ENCODE peak calls at places on chromosomes 11 and 22, in six cellular contexts. D, A, H, L, V and Q are unnamed samples. For H3K4me1, the result is how much of the 10 kb centered on the place peaks cover.

GRCh38 chr11:34869425-34869824 is 46.8 kb downstream of the APIP start:
- DNase-seq in D (peak), V (no peak), A (no peak), L (no peak), H (no peak), Q (no peak)

GRCh38 chr11:60978546-60979380 is 7.3 kb downstream of the CD6 start:
- DNase-seq in A (no peak), H (no peak), D (no peak), V (no peak), L (peak), Q (no peak)

GRCh38 chr22:33896801-33897620 is 23.3 kb downstream of the LARGE1 start:
- DNase-seq in L (peak), D (no peak), A (no peak), H (no peak), V (no peak), Q (peak)

GRCh38 chr11:118924591-118925585 is 838 bp downstream of the BCL9L start:
- DNase-seq in A (peak), L (peak), D (no peak), V (peak), H (peak), Q (peak)

GRCh38 chr11:92104349-92104748 is 120.3 kb upstream of the FAT3 start:
- DNase-seq in H (no peak), V (no peak), L (no peak), A (no peak), D (no peak), Q (no peak)

GRCh38 chr11:115201121-115201792 is 303.0 kb downstream of the CADM1 start:
- DNase-seq in V (no peak), D (no peak), A (no peak), L (no peak), H (no peak), Q (no peak)

GRCh38 chr22:46052331-46052771 is 75.4 kb upstream of the WNT7B start:
- DNase-seq in A (no peak), L (no peak), H (peak), V (peak), D (no peak), Q (no peak)

GRCh38 chr11:35812850-35813249 is 131.0 kb upstream of the LDLRAD3 start:
- DNase-seq in H (no peak), L (peak), V (no peak), D (no peak), A (peak), Q (peak)

GRCh38 chr22:33919591-33920501 is at the start of gene LARGE1:
- DNase-seq in A (peak), H (peak), L (peak), V (peak), D (peak), Q (peak)

GRCh38 chr22:46761539-46762237 is 762 bp upstream of the TBC1D22A start:
- DNase-seq in L (peak), A (no peak), V (peak), D (no peak), H (no peak), Q (no peak)

GRCh38 chr11:32861850-32862577 is 30.6 kb upstream of the QSER1 start:
- DNase-seq in H (no peak), L (no peak), A (no peak), V (no peak), D (peak), Q (no peak)

GRCh38 chr22:45608763-45609180 is 62.9 kb upstream of the ATXN10 start:
- DNase-seq in A (no peak), V (no peak), L (peak), H (no peak), D (no peak), Q (no peak)

GRCh38 chr11:134669796-134670195 is 257.8 kb upstream of the B3GAT1 start:
- DNase-seq in V (peak), A (no peak), H (no peak), L (no peak), D (no peak), Q (no peak)

GRCh38 chr11:82557274-82557673 is 176.4 kb downstream of the FAM181B start:
- DNase-seq in L (no peak), D (no peak), V (peak), H (no peak), A (peak), Q (peak)

GRCh38 chr22:46584081-46584903 is 35.9 kb upstream of the GRAMD4 start:
- DNase-seq in D (no peak), A (no peak), L (peak), V (peak), H (peak), Q (no peak)

GRCh38 chr11:118532091-118532490 is 1.1 kb downstream of the TMEM25 start:
- DNase-seq in H (no peak), D (no peak), V (no peak), L (no peak), A (no peak), Q (no peak)

GRCh38 chr11:130234315-130234714 is 74.7 kb downstream of the ST14 start:
- DNase-seq in V (no peak), H (no peak), A (no peak), L (no peak), D (no peak), Q (no peak)

GRCh38 chr22:40498454-40499186 is 128.2 kb downstream of the SGSM3 start:
- DNase-seq in H (no peak), A (no peak), V (no peak), L (peak), D (peak), Q (no peak)

GRCh38 chr22:25795437-25795836 is 53.4 kb downstream of the MYO18B start:
- DNase-seq in V (no peak), D (no peak), H (no peak), L (no peak), A (no peak), Q (no peak)

GRCh38 chr11:57530215-57530595 is 349 bp downstream of the TIMM10 start:
- DNase-seq in V (peak), L (no peak), H (no peak), A (no peak), D (no peak), Q (no peak)

GRCh38 chr11:8689726-8690255 is 7.2 kb downstream of the RPL27A start:
- DNase-seq in A (no peak), L (no peak), D (no peak), V (peak), H (no peak), Q (no peak)

GRCh38 chr11:41950470-41951143 is 491.2 kb upstream of the LRRC4C start:
- DNase-seq in L (no peak), H (no peak), D (no peak), A (no peak), V (no peak), Q (no peak)

GRCh38 chr11:41943671-41944070 is 484.2 kb upstream of the LRRC4C start:
- DNase-seq in L (no peak), D (no peak), H (no peak), A (no peak), V (no peak), Q (no peak)

DNA sequence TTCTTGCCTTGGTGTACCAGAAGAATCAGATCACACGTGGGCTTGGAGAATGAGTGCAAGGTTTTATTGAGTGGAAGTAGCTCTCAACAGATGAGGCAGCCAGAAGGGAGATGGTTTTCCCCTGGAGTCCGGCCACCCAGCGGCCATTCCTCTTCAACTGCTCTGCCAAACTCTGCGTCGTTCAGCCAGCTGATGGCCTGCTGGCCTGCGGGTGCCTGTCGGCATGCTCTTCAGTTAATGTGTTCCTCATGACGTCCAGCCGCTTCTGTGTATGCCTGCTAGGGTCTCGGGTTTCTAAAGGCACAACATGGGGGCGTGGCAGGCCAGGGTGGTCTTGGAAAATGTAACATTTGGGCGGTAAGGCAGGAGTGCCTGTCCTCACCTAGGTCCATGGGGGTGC is 487.9 kb upstream of the LRRC4C start:
- DNase-seq in A (no peak), V (no peak), L (no peak), D (no peak), H (no peak), Q (no peak)
- H3K4me1 ChIP-seq in A (under half), V (under half), L (under half), D (under half), H (under half), Q (under half)

DNA sequence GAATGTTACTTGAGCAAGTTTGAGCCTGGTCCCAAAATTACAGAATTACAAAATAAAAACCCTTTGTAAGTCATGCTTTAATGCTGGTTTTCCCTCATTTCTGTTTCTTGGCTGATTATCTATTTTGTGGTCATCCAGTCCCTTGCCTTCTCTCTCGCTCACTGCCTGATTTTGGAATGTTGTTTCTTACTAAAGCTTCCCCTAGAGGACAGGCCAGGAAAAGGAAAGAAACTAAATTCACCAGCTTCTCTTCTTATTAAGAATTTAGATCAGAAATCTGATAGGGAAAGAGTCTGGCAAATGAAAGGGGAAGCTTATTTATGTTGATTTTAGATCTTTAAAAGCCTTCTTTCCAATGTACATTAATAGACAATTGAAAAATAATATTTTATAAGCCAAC is 16.6 kb upstream of the BDNF start:
- DNase-seq in V (no peak), H (no peak), L (peak), D (no peak), A (no peak), Q (no peak)
- TF ChIP-seq CTCF in V (no peak), H (no peak), L (peak), D (no peak), A (no peak), Q (no peak)

GRCh38 chr11:13215157-13215556 is 62.4 kb upstream of the BMAL1 start:
- DNase-seq in H (no peak), V (no peak), D (no peak), L (no peak), A (no peak), Q (no peak)
- H3K27ac ChIP-seq in H (no peak), V (no peak), D (no peak), L (no peak), A (no peak), Q (no peak)

DNA sequence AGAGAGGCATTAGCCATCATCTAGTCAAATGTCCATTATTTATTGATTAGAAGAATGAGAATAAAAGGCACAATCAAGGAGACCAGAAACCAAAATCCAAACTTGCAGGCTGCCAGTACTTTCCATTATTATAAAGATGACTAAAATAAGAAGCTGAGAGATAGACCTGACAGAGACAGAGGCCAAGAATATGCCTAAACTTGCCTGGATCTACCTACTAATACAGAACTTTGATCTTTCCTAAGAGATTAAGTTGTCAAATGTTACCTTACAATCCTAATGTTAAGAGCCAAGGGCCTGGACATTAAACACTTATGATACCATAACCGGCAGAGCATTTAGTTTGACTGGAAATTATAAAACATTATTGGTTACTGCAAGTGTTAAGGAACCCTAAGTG is 6.2 kb downstream of the LGR4 start:
- DNase-seq in H (no peak), A (no peak), L (no peak), V (no peak), D (no peak), Q (no peak)
- H3K4me1 ChIP-seq in H (under half), A (under half), L (half or more), V (under half), D (half or more), Q (half or more)

DNA sequence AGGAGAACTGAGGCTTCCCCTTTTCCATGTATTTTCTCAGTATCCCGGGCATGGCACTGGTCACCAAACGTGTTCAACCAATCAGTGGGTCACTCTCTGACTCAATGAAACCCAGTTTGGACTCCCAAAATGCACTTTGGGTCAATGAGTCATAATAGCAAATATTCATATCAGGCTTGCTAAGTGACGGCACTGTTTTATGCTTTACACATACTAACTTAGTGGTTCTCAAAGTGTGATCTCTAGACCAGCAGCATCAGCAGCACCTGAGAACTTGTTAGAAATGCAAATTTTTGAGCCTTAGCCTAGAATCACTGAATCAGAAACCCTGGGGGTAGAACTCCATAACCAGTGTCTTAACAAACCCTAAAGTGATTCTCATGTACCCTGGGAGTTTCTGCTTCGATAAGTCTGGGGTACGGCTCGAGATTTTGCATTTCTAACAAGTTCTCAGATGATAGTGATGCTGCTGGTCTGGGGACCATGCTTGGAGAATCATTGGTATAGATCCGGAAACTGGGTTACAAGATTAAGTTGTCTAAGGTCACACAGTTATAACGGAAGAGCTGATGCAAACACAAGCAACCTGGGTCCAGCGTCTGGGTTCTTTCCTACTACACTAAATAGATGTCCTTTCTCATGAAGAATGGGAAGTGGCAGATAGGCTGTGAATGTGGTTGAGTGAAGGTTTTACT is 35.6 kb downstream of the ETS1 start:
- DNase-seq in D (no peak), L (no peak), H (no peak), V (no peak), A (no peak), Q (no peak)
- TF ChIP-seq CTCF in D (no peak), L (no peak), H (no peak), V (no peak), A (no peak), Q (no peak)